ENCODE peak calls at places on chromosome 10, in ten cellular contexts. D is OCI-LY7; G is BJ; F is endothelial cell of umbilical vein; X is A549; Y is CD4-positive, alpha-beta T cell; K is heart left ventricle; A is choroid plexus epithelial cell; Z is lung; L is psoas muscle. O is an unnamed sample.

GRCh38 chr10:5999440-6000165 is 22.3 kb upstream of the IL15RA start:
- DNase-seq in G (no peak), Y (no peak), D (no peak), A (no peak), K (no peak), X (no peak), Z (no peak), F (no peak), L (no peak), O (no peak)

GRCh38 chr10:97010695-97011206 is 175.0 kb downstream of the SLIT1 start:
- DNase-seq in X (no peak), G (no peak), Y (no peak), K (no peak), D (no peak), L (no peak), A (no peak), Z (no peak), F (no peak), O (no peak)

GRCh38 chr10:50275650-50276235 is 24.4 kb upstream of the ASAH2 start:
- DNase-seq in Y (peak), Z (no peak), X (peak), L (peak), A (peak), D (peak), F (peak), K (peak), G (no peak), O (no peak)

GRCh38 chr10:63700209-63700934 is 179.2 kb downstream of the REEP3 start:
- DNase-seq in A (peak), G (peak), K (no peak), X (peak), Z (no peak), F (peak), Y (no peak), L (peak), D (no peak), O (peak)

GRCh38 chr10:16950686-16951681 is 133.8 kb upstream of the RSU1 start:
- DNase-seq in X (peak), D (no peak), Y (no peak), L (no peak), G (no peak), Z (no peak), A (peak), F (peak), K (no peak), O (peak)

GRCh38 chr10:132571565-132572544 is 34.3 kb downstream of the INPP5A start:
- DNase-seq in Y (peak), A (peak), G (no peak), X (peak), K (no peak), L (peak), F (peak), Z (peak), D (peak), O (peak)

GRCh38 chr10:119549247-119549999 is 6.9 kb upstream of the RGS10 start:
- DNase-seq in D (no peak), L (no peak), Y (no peak), A (no peak), G (no peak), F (no peak), K (no peak), Z (no peak), X (no peak), O (no peak)

GRCh38 chr10:51932530-51932929 is 233.1 kb upstream of the CSTF2T start:
- DNase-seq in Y (no peak), F (peak), Z (no peak), A (no peak), G (no peak), L (no peak), X (no peak), D (no peak), K (no peak), O (no peak)

GRCh38 chr10:98332623-98333269 is 64.8 kb upstream of the LOXL4 start:
- DNase-seq in F (no peak), Z (no peak), X (peak), D (no peak), G (no peak), A (no peak), Y (no peak), K (no peak), L (no peak), O (peak)

GRCh38 chr10:28984431-28984830 is 304.4 kb upstream of the LYZL1 start:
- DNase-seq in L (peak), A (peak), Y (no peak), F (peak), X (peak), G (peak), D (no peak), K (peak), Z (peak), O (peak)

GRCh38 chr10:63573068-63573697 is 52.0 kb downstream of the REEP3 start:
- DNase-seq in L (no peak), X (no peak), Y (no peak), D (no peak), K (no peak), A (peak), G (peak), Z (no peak), F (peak), O (peak)

GRCh38 chr10:91614254-91614624 is 18.6 kb downstream of the PPP1R3C start:
- DNase-seq in Y (no peak), L (no peak), F (no peak), G (peak), D (no peak), A (peak), K (no peak), X (no peak), Z (no peak), O (peak)

GRCh38 chr10:7525314-7526016 is 114.6 kb upstream of the SFMBT2 start:
- DNase-seq in Z (peak), X (peak), F (peak), G (peak), Y (peak), A (peak), K (peak), L (no peak), D (peak), O (peak)

GRCh38 chr10:124462348-124462695 is 699 bp downstream of the LHPP start:
- DNase-seq in Y (no peak), F (no peak), Z (no peak), L (no peak), G (no peak), K (no peak), X (no peak), A (no peak), D (no peak), O (no peak)

GRCh38 chr10:3652886-3653285 is 132.1 kb downstream of the KLF6 start:
- DNase-seq in Z (no peak), X (no peak), A (no peak), L (no peak), G (no peak), K (no peak), D (no peak), Y (no peak), F (no peak), O (peak)

GRCh38 chr10:30171601-30172000 is 112.2 kb upstream of the JCAD start:
- DNase-seq in D (no peak), A (no peak), L (no peak), Y (no peak), X (no peak), K (no peak), F (no peak), Z (no peak), G (no peak), O (no peak)

GRCh38 chr10:50369931-50370330 is 118.6 kb upstream of the ASAH2 start:
- DNase-seq in D (no peak), X (no peak), A (no peak), K (no peak), L (no peak), G (no peak), Z (no peak), Y (no peak), F (no peak), O (no peak)

GRCh38 chr10:50522908-50523307 is 100.8 kb downstream of the SGMS1 start:
- DNase-seq in A (peak), X (no peak), Z (no peak), L (no peak), F (no peak), K (no peak), D (no peak), Y (no peak), G (no peak), O (no peak)

GRCh38 chr10:124414077-124414476 is 4.6 kb downstream of the OAT start:
- DNase-seq in K (no peak), L (no peak), X (no peak), G (no peak), A (peak), Y (no peak), F (peak), Z (no peak), D (no peak), O (peak)

GRCh38 chr10:110165867-110166266 is 41.5 kb upstream of the MXI1 start:
- DNase-seq in Y (no peak), K (no peak), L (no peak), A (no peak), F (no peak), G (no peak), X (no peak), Z (peak), D (no peak), O (no peak)

GRCh38 chr10:73922007-73922863 is 11.3 kb downstream of the PLAU start:
- DNase-seq in G (no peak), K (no peak), Y (no peak), F (no peak), A (no peak), Z (no peak), L (no peak), X (no peak), D (no peak), O (no peak)

GRCh38 chr10:114326794-114327193 is 77.5 kb downstream of the AFAP1L2 start:
- DNase-seq in A (no peak), X (peak), F (no peak), L (no peak), G (no peak), Y (no peak), K (no peak), D (no peak), Z (no peak), O (no peak)

GRCh38 chr10:114328278-114328812 is 76.0 kb downstream of the AFAP1L2 start:
- DNase-seq in Y (no peak), A (no peak), Z (no peak), X (no peak), D (no peak), K (no peak), F (no peak), L (no peak), G (no peak), O (no peak)

GRCh38 chr10:114327537-114328277 is 76.6 kb downstream of the AFAP1L2 start:
- DNase-seq in D (no peak), Y (no peak), G (no peak), K (peak), X (no peak), F (no peak), Z (no peak), A (no peak), L (peak), O (no peak)

GRCh38 chr10:114332301-114332797 is 72.0 kb downstream of the AFAP1L2 start:
- DNase-seq in G (no peak), L (no peak), F (no peak), A (no peak), K (no peak), D (no peak), Z (no peak), X (no peak), Y (no peak), O (no peak)

DNA sequence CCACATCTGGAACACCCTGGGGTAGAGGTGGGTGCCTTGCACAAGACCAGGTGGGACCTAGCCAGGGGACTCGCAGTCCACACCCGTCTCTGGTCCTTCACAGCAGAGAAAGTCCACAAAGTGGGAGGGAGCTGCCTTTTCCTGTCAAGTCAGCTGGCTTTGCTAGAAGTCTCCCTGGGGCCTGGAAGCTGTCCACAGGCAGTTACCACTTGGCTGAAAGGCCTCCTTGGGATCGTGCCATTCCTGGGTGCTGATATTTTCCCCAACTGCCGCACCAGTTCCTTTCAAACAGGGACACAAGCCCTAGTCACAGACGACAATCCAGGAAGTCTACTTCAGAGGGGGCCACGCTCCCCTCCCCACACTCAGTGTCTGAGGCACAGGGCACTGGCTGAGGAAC is 75.4 kb downstream of the AFAP1L2 start:
- DNase-seq in K (peak), A (no peak), F (no peak), Y (no peak), G (no peak), X (no peak), L (peak), D (no peak), Z (no peak), O (peak)
- TF ChIP-seq CTCF in K (no peak), A (no peak), F (no peak), Y (no peak), G (no peak), X (no peak), L (no peak), D (no peak), Z (no peak), O (no peak)

GRCh38 chr10:12800302-12800701 is 201.2 kb downstream of the CCDC3 start:
- DNase-seq in Y (no peak), K (no peak), X (no peak), Z (no peak), F (peak), L (no peak), A (no peak), D (no peak), G (no peak), O (no peak)
- TF ChIP-seq CTCF in Y (no peak), K (no peak), X (no peak), Z (no peak), F (peak), L (no peak), A (peak), D (peak), G (no peak), O (no peak)

GRCh38 chr10:38146579-38147333 is 52.6 kb downstream of the ZNF37A start:
- DNase-seq in A (no peak), Z (no peak), L (no peak), K (no peak), X (no peak), D (peak), Y (no peak), G (no peak), F (no peak), O (no peak)
- TF ChIP-seq CTCF in A (no peak), Z (no peak), L (no peak), K (no peak), X (no peak), D (no peak), Y (no peak), G (no peak), F (no peak), O (no peak)

DNA sequence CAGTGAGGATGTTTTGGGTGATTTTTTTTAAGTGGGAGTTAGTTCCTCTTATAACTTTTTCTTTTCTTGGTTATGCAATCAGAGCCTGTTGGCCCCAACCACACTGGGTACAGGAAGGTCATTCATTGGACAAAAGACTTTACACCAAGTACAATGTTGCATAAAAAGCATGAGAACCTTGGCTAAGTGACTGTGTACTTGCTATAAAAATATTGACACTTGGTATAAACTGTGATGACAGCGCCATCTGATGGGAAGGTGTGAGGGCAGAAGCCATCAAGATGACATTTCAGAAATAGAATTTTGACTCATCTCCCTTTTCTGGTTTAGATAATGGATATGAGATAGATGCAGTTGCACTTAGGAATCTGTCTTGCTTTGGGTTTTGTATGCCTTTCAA is 126.4 kb upstream of the CCDC6 start:
- DNase-seq in K (peak), X (peak), D (peak), L (peak), G (no peak), F (peak), Y (no peak), A (peak), Z (peak), O (peak)
- TF ChIP-seq CTCF in K (peak), X (peak), D (peak), L (peak), G (peak), F (peak), Y (no peak), A (peak), Z (peak), O (peak)

GRCh38 chr10:102628451-102628911 is 15.8 kb upstream of the TRIM8 start:
- DNase-seq in L (peak), X (no peak), Z (no peak), D (no peak), A (no peak), F (peak), Y (no peak), K (peak), G (no peak), O (no peak)
- TF ChIP-seq CTCF in L (no peak), X (no peak), Z (no peak), D (no peak), A (peak), F (peak), Y (no peak), K (peak), G (peak), O (peak)

GRCh38 chr10:57849726-57850357 is 417.9 kb downstream of the IPMK start:
- DNase-seq in D (no peak), Z (no peak), K (no peak), X (peak), F (no peak), G (no peak), A (peak), Y (no peak), L (no peak), O (peak)
- TF ChIP-seq CTCF in D (peak), Z (no peak), K (no peak), X (peak), F (no peak), G (peak), A (peak), Y (no peak), L (no peak), O (peak)

GRCh38 chr10:69934768-69935167 is 117.9 kb upstream of the MACROH2A2 start:
- DNase-seq in G (no peak), A (peak), F (no peak), D (no peak), K (no peak), L (no peak), Y (no peak), X (no peak), Z (no peak), O (no peak)
- TF ChIP-seq CTCF in G (no peak), A (peak), F (no peak), D (no peak), K (no peak), L (no peak), Y (no peak), X (no peak), Z (no peak), O (peak)

GRCh38 chr10:19412531-19412930 is 363.9 kb downstream of the MALRD1 start:
- DNase-seq in F (no peak), A (peak), X (peak), L (no peak), G (no peak), Z (no peak), D (no peak), K (no peak), Y (no peak), O (peak)
- TF ChIP-seq CTCF in F (no peak), A (peak), X (peak), L (peak), G (peak), Z (no peak), D (peak), K (peak), Y (no peak), O (peak)

GRCh38 chr10:127563718-127564553 is 14.8 kb downstream of the NPS start:
- DNase-seq in Z (peak), K (no peak), A (no peak), F (no peak), Y (no peak), D (peak), G (no peak), L (peak), X (peak), O (no peak)
- TF ChIP-seq CTCF in Z (no peak), K (peak), A (peak), F (peak), Y (peak), D (peak), G (peak), L (peak), X (peak), O (peak)

DNA sequence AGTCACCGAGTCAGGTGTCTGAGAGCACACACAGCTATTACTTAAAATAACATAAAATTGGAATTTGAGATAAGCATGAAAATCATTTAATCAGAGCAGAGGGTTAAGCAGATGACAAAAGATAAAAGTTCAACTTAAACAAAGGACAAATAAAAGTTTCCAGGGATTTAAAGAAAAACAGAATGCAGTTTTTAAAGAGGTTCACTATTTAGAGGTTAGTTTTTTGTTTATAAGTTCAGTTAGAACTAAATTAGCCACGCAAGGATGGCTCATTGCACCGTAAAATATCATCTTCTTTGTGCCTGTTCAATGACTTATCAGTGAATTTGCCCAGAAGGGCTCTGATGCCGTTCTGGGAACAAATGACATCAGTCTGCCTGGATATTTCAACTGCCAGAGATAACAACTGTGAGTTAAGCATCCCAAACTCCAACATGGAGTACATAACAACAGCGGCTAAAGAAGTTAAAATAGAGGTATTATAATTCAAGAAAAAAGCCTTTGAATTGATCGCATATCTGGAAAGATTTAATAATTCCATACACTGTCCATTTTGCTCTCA is 107.8 kb downstream of the ANK3 start:
- DNase-seq in L (no peak), Z (no peak), A (no peak), D (no peak), K (no peak), G (no peak), X (no peak), F (peak), Y (no peak), O (no peak)
- TF ChIP-seq CTCF in L (no peak), Z (no peak), A (no peak), D (no peak), K (no peak), G (no peak), X (no peak), F (no peak), Y (no peak), O (no peak)